ENCODE peak calls at places on chromosomes 11 and 22, in five cellular contexts. One of them, this sample, is unnamed.
A peak's percentile ranks its signal among the peaks of the same experiment; 100 is the strongest.

GRCh38 chr11:69637956-69638871 is 2.7 kb upstream of the CCND1 start:
- DNase-seq in IMR-90: peak; percentile 65
- DNase-seq in ovary: no peak
- DNase-seq in endothelial cell of umbilical vein: peak; percentile 72
- DNase-seq in iPS DF 6.9: no peak
- DNase-seq in this sample: no peak

GRCh38 chr11:747176-748006 is at the start of gene TALDO1:
- DNase-seq in iPS DF 6.9: no peak
- DNase-seq in IMR-90: peak; percentile 76
- DNase-seq in ovary: peak; percentile 92
- DNase-seq in endothelial cell of umbilical vein: peak; percentile 88
- DNase-seq in this sample: peak; percentile 37

GRCh38 chr22:17726561-17727243 is 47.6 kb downstream of the BID start:
- DNase-seq in endothelial cell of umbilical vein: no peak
- DNase-seq in iPS DF 6.9: no peak
- DNase-seq in IMR-90: peak; percentile 72
- DNase-seq in ovary: no peak
- DNase-seq in this sample: peak; percentile 27

GRCh38 chr11:116167706-116168458 is 604.9 kb downstream of the BUD13 start:
- DNase-seq in ovary: no peak
- DNase-seq in endothelial cell of umbilical vein: no peak
- DNase-seq in iPS DF 6.9: no peak
- DNase-seq in IMR-90: no peak
- DNase-seq in this sample: no peak

GRCh38 chr11:35285471-35285870 is 133.9 kb downstream of the SLC1A2 start:
- DNase-seq in endothelial cell of umbilical vein: no peak
- DNase-seq in IMR-90: no peak
- DNase-seq in ovary: no peak
- DNase-seq in iPS DF 6.9: no peak
- DNase-seq in this sample: no peak

GRCh38 chr11:63521896-63522295 is 14.7 kb upstream of the PLAAT4 start:
- DNase-seq in IMR-90: no peak
- DNase-seq in ovary: no peak
- DNase-seq in iPS DF 6.9: no peak
- DNase-seq in endothelial cell of umbilical vein: no peak
- DNase-seq in this sample: no peak

GRCh38 chr11:67397536-67397935 is 4.1 kb downstream of the PPP1CA start:
- DNase-seq in IMR-90: no peak
- DNase-seq in endothelial cell of umbilical vein: no peak
- DNase-seq in iPS DF 6.9: no peak
- DNase-seq in ovary: no peak
- DNase-seq in this sample: no peak

GRCh38 chr11:36375348-36376314 is 79.5 kb downstream of the PRR5L start:
- DNase-seq in IMR-90: no peak
- DNase-seq in ovary: no peak
- DNase-seq in iPS DF 6.9: no peak
- DNase-seq in endothelial cell of umbilical vein: peak; percentile 25
- DNase-seq in this sample: no peak

GRCh38 chr11:108597736-108598355 is 4.3 kb upstream of the EXPH5 start:
- DNase-seq in IMR-90: no peak
- DNase-seq in ovary: no peak
- DNase-seq in iPS DF 6.9: no peak
- DNase-seq in endothelial cell of umbilical vein: no peak
- DNase-seq in this sample: no peak

DNA sequence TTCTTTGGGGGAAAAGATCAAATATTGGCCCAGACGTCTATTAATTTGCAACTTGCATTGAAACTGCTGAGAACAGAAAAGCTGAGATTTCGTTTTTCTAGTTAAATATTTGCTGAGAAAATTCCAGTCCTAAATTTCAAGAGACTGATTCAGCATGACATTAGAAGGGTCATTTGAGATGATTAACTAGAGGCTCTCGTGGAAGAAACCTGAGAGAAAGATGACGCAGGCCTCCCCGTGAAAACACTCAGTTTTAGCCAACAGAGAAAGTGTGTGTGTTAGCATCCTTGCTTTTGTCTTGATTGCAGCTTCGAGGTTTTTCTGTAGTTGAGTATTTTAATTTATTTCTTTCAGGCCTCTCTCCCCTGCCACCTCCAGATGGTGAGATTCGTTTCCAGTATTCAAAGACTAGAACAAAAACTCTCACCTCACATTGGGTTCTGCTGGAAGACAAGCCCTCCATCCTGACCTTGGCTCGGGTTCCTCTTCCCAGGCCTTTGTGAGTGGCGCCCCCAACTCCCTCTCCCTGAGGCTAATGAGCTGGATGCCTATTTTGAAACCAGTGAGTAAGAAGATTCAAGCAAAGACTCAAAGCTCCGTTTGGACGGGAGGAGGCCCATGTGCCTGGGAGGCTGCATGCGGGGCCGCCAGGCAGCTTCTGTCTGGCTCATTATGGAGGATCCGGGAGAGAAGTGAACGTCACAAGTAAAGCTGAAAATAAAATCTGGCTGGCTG is 52.4 kb downstream of the CELSR1 start:
- DNase-seq in IMR-90: peak; percentile 61
- DNase-seq in endothelial cell of umbilical vein: no peak
- DNase-seq in ovary: no peak
- DNase-seq in iPS DF 6.9: no peak
- DNase-seq in this sample: no peak
- H3K4me3 ChIP-seq in IMR-90: no peak overlapping the region
- H3K4me3 ChIP-seq in endothelial cell of umbilical vein: no peak overlapping the region
- H3K4me3 ChIP-seq in ovary: no peak overlapping the region
- H3K4me3 ChIP-seq in iPS DF 6.9: no peak overlapping the region
- H3K4me3 ChIP-seq in this sample: no peak overlapping the region

GRCh38 chr11:17697175-17697949 is 22.0 kb upstream of the MYOD1 start:
- DNase-seq in endothelial cell of umbilical vein: no peak
- DNase-seq in iPS DF 6.9: no peak
- DNase-seq in ovary: no peak
- DNase-seq in IMR-90: no peak
- DNase-seq in this sample: no peak
- H3K27me3 ChIP-seq in endothelial cell of umbilical vein: peaks cover 30% of the 10 kb centered on the region
- H3K27me3 ChIP-seq in iPS DF 6.9: peaks cover 14% of the 10 kb centered on the region
- H3K27me3 ChIP-seq in ovary: no peaks in the 10 kb centered on the region
- H3K27me3 ChIP-seq in IMR-90: peaks cover 40% of the 10 kb centered on the region
- H3K27me3 ChIP-seq in this sample: peaks cover 38% of the 10 kb centered on the region

GRCh38 chr11:117572129-117572528 is 224.9 kb downstream of the DSCAML1 start:
- DNase-seq in IMR-90: no peak
- DNase-seq in ovary: no peak
- DNase-seq in iPS DF 6.9: no peak
- DNase-seq in endothelial cell of umbilical vein: no peak
- DNase-seq in this sample: no peak

GRCh38 chr11:117574551-117574950 is 222.5 kb downstream of the DSCAML1 start:
- DNase-seq in IMR-90: no peak
- DNase-seq in endothelial cell of umbilical vein: no peak
- DNase-seq in ovary: no peak
- DNase-seq in iPS DF 6.9: no peak
- DNase-seq in this sample: no peak

GRCh38 chr11:117572671-117573070 is 224.3 kb downstream of the DSCAML1 start:
- DNase-seq in ovary: no peak
- DNase-seq in iPS DF 6.9: no peak
- DNase-seq in endothelial cell of umbilical vein: no peak
- DNase-seq in IMR-90: no peak
- DNase-seq in this sample: no peak

GRCh38 chr11:117573326-117573725 is 223.7 kb downstream of the DSCAML1 start:
- DNase-seq in endothelial cell of umbilical vein: no peak
- DNase-seq in iPS DF 6.9: no peak
- DNase-seq in ovary: no peak
- DNase-seq in IMR-90: no peak
- DNase-seq in this sample: no peak

GRCh38 chr11:117570701-117571100 is 226.3 kb downstream of the DSCAML1 start:
- DNase-seq in ovary: no peak
- DNase-seq in iPS DF 6.9: no peak
- DNase-seq in endothelial cell of umbilical vein: no peak
- DNase-seq in IMR-90: no peak
- DNase-seq in this sample: no peak
- H3K4me3 ChIP-seq in ovary: no peak overlapping the region
- H3K4me3 ChIP-seq in iPS DF 6.9: no peak overlapping the region
- H3K4me3 ChIP-seq in endothelial cell of umbilical vein: no peak overlapping the region
- H3K4me3 ChIP-seq in IMR-90: no peak overlapping the region
- H3K4me3 ChIP-seq in this sample: no peak overlapping the region

DNA sequence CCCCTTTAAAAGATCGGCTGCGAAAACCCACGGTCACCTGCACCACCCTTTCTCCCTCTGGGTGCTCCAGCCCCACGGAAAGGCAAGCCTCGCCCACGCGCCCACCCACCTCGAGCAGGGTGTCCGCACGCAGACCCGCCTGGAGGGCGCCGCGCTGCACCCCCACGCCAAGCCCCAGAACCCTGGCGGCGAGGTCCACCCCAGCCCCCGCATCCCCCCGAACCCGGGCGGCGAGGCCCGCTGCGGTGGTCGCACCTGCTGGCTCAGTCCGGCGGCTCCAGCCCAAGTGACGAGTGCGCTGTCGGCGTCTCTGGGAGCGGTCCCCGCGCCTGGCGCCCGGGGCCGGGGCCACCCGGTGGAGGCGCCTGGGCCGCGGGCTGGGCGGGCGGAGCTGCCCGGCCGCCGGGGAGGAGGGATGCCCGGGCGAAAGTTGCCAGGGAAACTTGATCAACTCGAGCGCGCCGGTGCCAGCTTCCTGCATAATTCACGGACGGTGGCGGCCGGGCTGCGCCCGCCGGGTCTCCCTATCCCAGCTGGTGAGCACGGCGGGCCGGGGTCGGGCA is 1.1 kb downstream of the SHANK2 start:
- DNase-seq in IMR-90: no peak
- DNase-seq in endothelial cell of umbilical vein: no peak
- DNase-seq in ovary: no peak
- DNase-seq in iPS DF 6.9: no peak
- DNase-seq in this sample: no peak
- H3K27me3 ChIP-seq in IMR-90: peaks cover 4% of the 10 kb centered on the region
- H3K27me3 ChIP-seq in endothelial cell of umbilical vein: peaks cover 34% of the 10 kb centered on the region
- H3K27me3 ChIP-seq in ovary: no peaks in the 10 kb centered on the region
- H3K27me3 ChIP-seq in iPS DF 6.9: no peaks in the 10 kb centered on the region
- H3K27me3 ChIP-seq in this sample: peaks cover 40% of the 10 kb centered on the region

GRCh38 chr11:125846188-125846587 is 13.1 kb downstream of the PATE4 start:
- DNase-seq in endothelial cell of umbilical vein: no peak
- DNase-seq in IMR-90: no peak
- DNase-seq in ovary: no peak
- DNase-seq in iPS DF 6.9: no peak
- DNase-seq in this sample: no peak

DNA sequence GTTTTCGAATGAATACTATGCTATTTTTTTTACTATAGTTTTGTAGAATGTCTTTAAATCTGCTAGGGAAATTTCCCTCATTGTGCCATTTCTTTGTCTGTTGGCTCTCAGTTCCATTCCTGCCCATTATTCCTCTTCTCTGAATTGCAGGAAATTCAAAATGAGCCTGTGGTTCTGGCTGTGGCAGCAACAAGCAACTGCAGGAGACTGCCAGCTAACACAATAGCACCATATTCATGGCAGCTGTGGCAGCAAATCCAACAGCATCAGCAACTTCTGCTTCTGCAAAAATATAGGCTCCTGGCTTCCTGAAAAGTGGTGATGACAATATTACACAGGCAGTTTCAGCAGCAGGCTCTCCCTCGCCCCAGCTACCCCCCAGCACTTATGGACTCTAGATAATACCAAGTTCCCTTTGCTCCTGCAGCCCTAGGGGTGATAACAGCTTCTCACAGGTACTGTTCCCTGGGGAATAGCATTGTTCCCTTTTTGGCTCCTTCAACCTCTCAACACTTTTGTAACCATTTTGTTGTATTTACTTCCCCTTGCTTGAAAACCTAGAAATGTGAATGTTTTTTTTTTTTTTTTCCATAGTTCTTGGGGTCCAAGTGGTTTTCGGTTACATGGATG is 9.3 kb downstream of the PATE4 start:
- DNase-seq in iPS DF 6.9: no peak
- DNase-seq in endothelial cell of umbilical vein: peak; percentile 22
- DNase-seq in ovary: no peak
- DNase-seq in IMR-90: no peak
- DNase-seq in this sample: no peak
- H3K4me3 ChIP-seq in iPS DF 6.9: no peak overlapping the region
- H3K4me3 ChIP-seq in endothelial cell of umbilical vein: no peak overlapping the region
- H3K4me3 ChIP-seq in ovary: no peak overlapping the region
- H3K4me3 ChIP-seq in IMR-90: no peak overlapping the region
- H3K4me3 ChIP-seq in this sample: no peak overlapping the region

GRCh38 chr11:2929511-2929879 is 275 bp upstream of the PHLDA2 start:
- DNase-seq in IMR-90: peak; percentile 72
- DNase-seq in endothelial cell of umbilical vein: peak; percentile 68
- DNase-seq in iPS DF 6.9: no peak
- DNase-seq in ovary: peak; percentile 23
- DNase-seq in this sample: no peak
- H3K27me3 ChIP-seq in IMR-90: no peaks in the 10 kb centered on the region
- H3K27me3 ChIP-seq in endothelial cell of umbilical vein: no peaks in the 10 kb centered on the region
- H3K27me3 ChIP-seq in iPS DF 6.9: peaks cover 16% of the 10 kb centered on the region
- H3K27me3 ChIP-seq in ovary: no peaks in the 10 kb centered on the region
- H3K27me3 ChIP-seq in this sample: no peaks in the 10 kb centered on the region

GRCh38 chr22:25598609-25599008 is 34.1 kb downstream of the GRK3 start:
- DNase-seq in ovary: no peak
- DNase-seq in endothelial cell of umbilical vein: no peak
- DNase-seq in IMR-90: no peak
- DNase-seq in iPS DF 6.9: no peak
- DNase-seq in this sample: no peak
- H3K4me3 ChIP-seq in ovary: no peak overlapping the region
- H3K4me3 ChIP-seq in endothelial cell of umbilical vein: no peak overlapping the region
- H3K4me3 ChIP-seq in IMR-90: no peak overlapping the region
- H3K4me3 ChIP-seq in iPS DF 6.9: no peak overlapping the region
- H3K4me3 ChIP-seq in this sample: no peak overlapping the region

GRCh38 chr22:45975266-45976161 is 1.4 kb downstream of the WNT7B start:
- DNase-seq in iPS DF 6.9: no peak
- DNase-seq in ovary: no peak
- DNase-seq in endothelial cell of umbilical vein: no peak
- DNase-seq in IMR-90: no peak
- DNase-seq in this sample: no peak

GRCh38 chr22:45972091-45972867 is 4.7 kb downstream of the WNT7B start:
- DNase-seq in iPS DF 6.9: no peak
- DNase-seq in IMR-90: no peak
- DNase-seq in endothelial cell of umbilical vein: no peak
- DNase-seq in ovary: no peak
- DNase-seq in this sample: no peak

GRCh38 chr22:45972868-45973212 is 4.1 kb downstream of the WNT7B start:
- DNase-seq in IMR-90: no peak
- DNase-seq in endothelial cell of umbilical vein: no peak
- DNase-seq in iPS DF 6.9: no peak
- DNase-seq in ovary: no peak
- DNase-seq in this sample: no peak

GRCh38 chr22:45976351-45977002 is 485 bp downstream of the WNT7B start:
- DNase-seq in endothelial cell of umbilical vein: no peak
- DNase-seq in IMR-90: no peak
- DNase-seq in iPS DF 6.9: no peak
- DNase-seq in ovary: no peak
- DNase-seq in this sample: no peak

GRCh38 chr22:45974498-45974897 is 2.5 kb downstream of the WNT7B start:
- DNase-seq in ovary: no peak
- DNase-seq in IMR-90: no peak
- DNase-seq in iPS DF 6.9: no peak
- DNase-seq in endothelial cell of umbilical vein: no peak
- DNase-seq in this sample: no peak
- H3K27me3 ChIP-seq in ovary: peaks cover 5% of the 10 kb centered on the region
- H3K27me3 ChIP-seq in IMR-90: peaks cover 73% of the 10 kb centered on the region
- H3K27me3 ChIP-seq in iPS DF 6.9: peaks cover 72% of the 10 kb centered on the region
- H3K27me3 ChIP-seq in endothelial cell of umbilical vein: peaks cover 70% of the 10 kb centered on the region
- H3K27me3 ChIP-seq in this sample: peaks cover 39% of the 10 kb centered on the region